ENCODE peak calls at places on chromosomes 11 and 22, in seven cellular contexts. F is activated CD4-positive, CD25-positive, alpha-beta regulatory T cell; P is right lobe of liver; J is sigmoid colon; H is smooth muscle cell of the brain vasculature; D is ELR; Z is T-helper 17 cell. A is an unnamed sample.

GRCh38 chr22:46119729-46120419 is 30.5 kb upstream of the PPARA start:
- DNase-seq in F (no peak), P (no peak), J (peak; percentile 85), H (no peak), D (peak; percentile 57), Z (no peak), A (no peak)

GRCh38 chr11:8658210-8658968 is 24.1 kb downstream of the TRIM66 start:
- DNase-seq in F (no peak), P (no peak), J (no peak), H (no peak), D (no peak), Z (no peak), A (no peak)

GRCh38 chr11:45022294-45023064 is 71.8 kb upstream of the TP53I11 start:
- DNase-seq in F (no peak), P (no peak), J (no peak), H (no peak), D (no peak), Z (no peak), A (no peak)

GRCh38 chr11:6799402-6799801 is at the start of gene OR6A2:
- DNase-seq in F (no peak), P (no peak), J (no peak), H (no peak), D (peak; percentile 72), Z (no peak), A (no peak)

GRCh38 chr11:122791836-122792235 is 46.5 kb upstream of the CRTAM start:
- DNase-seq in F (no peak), P (no peak), J (no peak), H (no peak), D (peak; percentile 85), Z (no peak), A (no peak)

GRCh38 chr22:40922484-40923303 is 28.5 kb upstream of the RBX1 start:
- DNase-seq in F (no peak), P (no peak), J (no peak), H (peak; percentile 52), D (peak; percentile 70), Z (no peak), A (no peak)

GRCh38 chr11:22778642-22779041 is 51.0 kb downstream of the SVIP start:
- DNase-seq in F (no peak), P (no peak), J (no peak), H (no peak), D (no peak), Z (no peak), A (no peak)

GRCh38 chr11:116703421-116703820 is 69.4 kb downstream of the BUD13 start:
- DNase-seq in F (no peak), P (no peak), J (peak; percentile 61), H (no peak), D (no peak), Z (no peak), A (peak; percentile 27)

GRCh38 chr22:42962295-42963230 is 52.4 kb downstream of the PACSIN2 start:
- DNase-seq in F (no peak), P (no peak), J (no peak), H (no peak), D (no peak), Z (no peak), A (peak; percentile 67)

GRCh38 chr11:74185695-74186094 is 14.6 kb downstream of the PPME1 start:
- DNase-seq in F (no peak), P (no peak), J (no peak), H (no peak), D (peak; percentile 29), Z (no peak), A (no peak)

GRCh38 chr22:32917577-32918375 is 116.3 kb downstream of the TIMP3 start:
- DNase-seq in F (no peak), P (no peak), J (no peak), H (no peak), D (no peak), Z (no peak), A (no peak)

A was measured in CD14-positive monocyte.